ENCODE peak calls at places on chromosomes 1 and 21, in nine cellular contexts. U is endothelial cell of umbilical vein, B is HCT116, V is uterus, A is tibial nerve, E is transverse colon, L is IMR-90, Z is heart left ventricle, P is spleen. S is an unnamed sample.
A peak's percentile ranks its signal among the peaks of the same experiment; 100 is the strongest.

GRCh38 chr1:169509354-169509753 is 23.6 kb upstream of the SLC19A2 start:
- DNase-seq in U (peak; percentile 35), B (no peak), V (no peak), A (no peak), E (no peak), L (no peak), Z (no peak), P (no peak), S (no peak)

GRCh38 chr1:21622466-21623315 is 46.5 kb downstream of the RAP1GAP start:
- DNase-seq in U (no peak), B (no peak), V (no peak), A (no peak), E (peak; percentile 71), L (no peak), Z (no peak), P (no peak), S (peak; percentile 72)

GRCh38 chr1:46594068-46594467 is 10.0 kb downstream of the MKNK1 start:
- DNase-seq in U (no peak), B (no peak), V (no peak), A (no peak), E (no peak), L (no peak), Z (no peak), P (no peak), S (no peak)

GRCh38 chr1:26478159-26478558 is 5.9 kb downstream of the HMGN2 start:
- DNase-seq in U (no peak), B (no peak), V (no peak), A (no peak), E (no peak), L (no peak), Z (no peak), P (no peak), S (no peak)

GRCh38 chr1:206921772-206922265 is at the start of gene FCMR:
- DNase-seq in U (no peak), B (no peak), V (no peak), A (no peak), E (peak; percentile 41), L (no peak), Z (no peak), P (no peak), S (no peak)

GRCh38 chr1:41151846-41152245 is 90.3 kb downstream of the SCMH1 start:
- DNase-seq in U (no peak), B (no peak), V (no peak), A (no peak), E (no peak), L (no peak), Z (no peak), P (no peak), S (no peak)

GRCh38 chr1:219710529-219711194 is 97.8 kb upstream of the ZC3H11B start:
- DNase-seq in U (no peak), B (peak; percentile 40), V (no peak), A (no peak), E (no peak), L (peak; percentile 84), Z (no peak), P (no peak), S (no peak)

GRCh38 chr1:234120327-234120944 is 216.0 kb downstream of the SLC35F3 start:
- DNase-seq in U (no peak), B (no peak), V (no peak), A (no peak), E (no peak), L (no peak), Z (no peak), P (no peak), S (no peak)

GRCh38 chr1:15799928-15800835 is 7.3 kb downstream of the UQCRHL start:
- DNase-seq in U (peak; percentile 28), B (peak; percentile 85), V (no peak), A (peak; percentile 55), E (peak; percentile 92), L (peak; percentile 31), Z (no peak), P (no peak), S (peak; percentile 81)

GRCh38 chr1:98468111-98468717 is 193.3 kb upstream of the SNX7 start:
- DNase-seq in U (peak; percentile 84), B (peak; percentile 44), V (no peak), A (no peak), E (no peak), L (peak; percentile 81), Z (no peak), P (no peak), S (no peak)

GRCh38 chr1:3255680-3256079 is 186.7 kb downstream of the PRDM16 start:
- DNase-seq in U (no peak), B (no peak), V (no peak), A (no peak), E (no peak), L (no peak), Z (no peak), P (no peak), S (no peak)

GRCh38 chr1:199044191-199044590 is 405.4 kb downstream of the PTPRC start:
- DNase-seq in U (no peak), B (no peak), V (no peak), A (no peak), E (no peak), L (no peak), Z (no peak), P (no peak), S (no peak)

GRCh38 chr1:34787461-34788420 is 5.1 kb upstream of the GJA4 start:
- DNase-seq in U (peak; percentile 53), B (no peak), V (no peak), A (no peak), E (no peak), L (peak; percentile 39), Z (peak; percentile 38), P (no peak), S (no peak)

GRCh38 chr1:56399326-56400292 is 179.8 kb downstream of the PLPP3 start:
- DNase-seq in U (peak; percentile 65), B (no peak), V (no peak), A (no peak), E (no peak), L (no peak), Z (no peak), P (no peak), S (no peak)

GRCh38 chr21:34580181-34580700 is 34.7 kb downstream of the RCAN1 start:
- DNase-seq in U (peak; percentile 56), B (no peak), V (no peak), A (no peak), E (peak; percentile 65), L (no peak), Z (peak; percentile 84), P (no peak), S (peak; percentile 56)

GRCh38 chr21:42120056-42120903 is 49.2 kb downstream of the UMODL1 start:
- DNase-seq in U (no peak), B (no peak), V (no peak), A (no peak), E (peak; percentile 47), L (no peak), Z (no peak), P (no peak), S (no peak)

GRCh38 chr1:110765640-110766335 is 91.0 kb upstream of the KCNA3 start:
- DNase-seq in U (peak; percentile 50), B (peak; percentile 10), V (no peak), A (no peak), E (peak; percentile 25), L (peak; percentile 62), Z (peak; percentile 27), P (no peak), S (peak; percentile 58)

GRCh38 chr1:103561612-103562395 is 9.6 kb upstream of the AMY2B start:
- DNase-seq in U (no peak), B (no peak), V (no peak), A (no peak), E (no peak), L (no peak), Z (no peak), P (no peak), S (no peak)

GRCh38 chr1:176206006-176206960 is 803 bp downstream of the COP1 start:
- DNase-seq in U (peak; percentile 55), B (no peak), V (peak; percentile 25), A (no peak), E (peak; percentile 62), L (peak; percentile 29), Z (peak; percentile 55), P (peak; percentile 95), S (peak; percentile 36)

GRCh38 chr1:26788836-26789611 is 1.3 kb downstream of the PIGV start:
- DNase-seq in U (peak; percentile 77), B (peak; percentile 76), V (peak; percentile 86), A (peak; percentile 66), E (peak; percentile 91), L (peak; percentile 83), Z (peak; percentile 91), P (peak; percentile 95), S (peak; percentile 91)

GRCh38 chr1:30848130-30848529 is 60.4 kb downstream of the SDC3 start:
- DNase-seq in U (no peak), B (no peak), V (no peak), A (no peak), E (no peak), L (no peak), Z (no peak), P (no peak), S (no peak)

DNA sequence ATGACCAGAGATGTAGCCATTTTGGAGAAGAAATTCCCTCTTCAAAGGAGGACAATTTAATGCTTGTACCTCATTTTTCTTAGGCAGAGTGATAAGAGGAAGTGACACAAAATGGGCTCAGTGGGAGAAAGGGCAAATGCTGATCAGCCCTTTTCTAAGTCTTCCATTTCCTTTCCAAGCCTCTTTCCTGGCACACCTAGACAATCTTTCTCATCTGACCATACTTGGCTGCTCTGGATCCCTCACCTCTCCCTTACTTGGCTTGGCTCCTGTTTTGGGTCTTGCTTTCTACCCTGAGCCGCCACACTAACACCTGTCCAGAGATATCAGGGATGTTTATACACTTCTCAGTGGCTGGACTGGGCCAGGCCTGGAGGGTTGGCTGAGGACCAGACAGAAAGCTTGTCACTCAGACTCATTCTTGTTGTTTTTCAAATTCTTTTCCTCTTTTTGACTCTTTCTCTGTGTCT is 13.1 kb downstream of the TXNIP start:
- DNase-seq in U (no peak), B (no peak), V (peak; percentile 47), A (no peak), E (peak; percentile 74), L (no peak), Z (peak; percentile 57), P (no peak), S (peak; percentile 89)
- H3K27ac ChIP-seq in U (no peak overlapping the region), B (no peak overlapping the region), V (peak overlapping the region; percentile 96), A (peak overlapping the region; percentile 92), E (peak overlapping the region; percentile 99), L (no peak overlapping the region), Z (peak overlapping the region; percentile 81), P (peak overlapping the region; percentile 99), S (peak overlapping the region; percentile 89)

GRCh38 chr1:180923024-180923841 is 10.5 kb downstream of the KIAA1614 start:
- DNase-seq in U (no peak), B (no peak), V (no peak), A (no peak), E (no peak), L (peak; percentile 12), Z (peak; percentile 18), P (no peak), S (no peak)
- H3K4me3 ChIP-seq in U (no peak overlapping the region), B (no peak overlapping the region), V (no peak overlapping the region), A (no peak overlapping the region), E (no peak overlapping the region), L (no peak overlapping the region), Z (no peak overlapping the region), P (no peak overlapping the region), S (no peak overlapping the region)

GRCh38 chr1:182091083-182091482 is 29.6 kb upstream of the ZNF648 start:
- DNase-seq in U (no peak), B (no peak), V (no peak), A (no peak), E (no peak), L (no peak), Z (no peak), P (no peak), S (no peak)
- TF ChIP-seq POLR2A in U (no peak), B (no peak), V (no peak), A (no peak), E (no peak), L (no peak), Z (no peak), P (no peak), S (no peak)

GRCh38 chr21:40660461-40660860 is 186.5 kb downstream of the DSCAM start:
- DNase-seq in U (no peak), B (no peak), V (no peak), A (no peak), E (no peak), L (no peak), Z (no peak), P (no peak), S (no peak)
- H3K27ac ChIP-seq in U (no peak overlapping the region), B (no peak overlapping the region), V (no peak overlapping the region), A (no peak overlapping the region), E (no peak overlapping the region), L (no peak overlapping the region), Z (no peak overlapping the region), P (no peak overlapping the region), S (no peak overlapping the region)

S was measured in body of pancreas.